ENCODE peak calls at places on chromosomes 11 and 22, in eight cellular contexts. R is body of pancreas, S is right lobe of liver, W is IMR-90, P is A549, Z is endothelial cell of umbilical vein, V is heart left ventricle, T is Peyer's patch. J is an unnamed sample.

GRCh38 chr11:17652556-17652955 is 66.8 kb upstream of the MYOD1 start:
- DNase-seq in V (no peak), T (no peak), Z (no peak), S (no peak), R (no peak), P (no peak), W (no peak), J (no peak)

GRCh38 chr11:110366234-110366633 is 63.5 kb upstream of the FDX1 start:
- DNase-seq in V (peak; percentile 62), S (peak; percentile 59), P (peak; percentile 46), W (peak; percentile 28), T (no peak), Z (peak; percentile 72), R (peak; percentile 67), J (peak; percentile 97)

GRCh38 chr22:34800265-34800664 is 265.7 kb upstream of the ISX start:
- DNase-seq in R (peak; percentile 49), V (peak; percentile 21), W (no peak), S (no peak), Z (no peak), T (no peak), P (no peak), J (no peak)

GRCh38 chr11:129862123-129862522 is 33.3 kb downstream of the NFRKB start:
- DNase-seq in W (no peak), R (no peak), Z (no peak), T (no peak), V (no peak), S (no peak), P (peak; percentile 31), J (peak; percentile 65)

GRCh38 chr22:48441553-48441850 is 1386.2 kb downstream of the BRD1 start:
- DNase-seq in V (no peak), Z (no peak), P (no peak), W (no peak), T (no peak), S (peak; percentile 36), R (no peak), J (no peak)

GRCh38 chr22:48760481-48761238 is 1067.0 kb downstream of the BRD1 start:
- DNase-seq in V (peak; percentile 4), W (no peak), R (no peak), P (no peak), Z (no peak), T (peak; percentile 19), S (peak; percentile 23), J (no peak)

GRCh38 chr11:14029971-14030531 is 67.5 kb downstream of the SPON1 start:
- DNase-seq in P (peak; percentile 9), T (peak; percentile 72), R (peak; percentile 71), W (peak; percentile 81), Z (no peak), S (peak; percentile 72), V (peak; percentile 72), J (peak; percentile 92)

GRCh38 chr22:50118557-50119168 is 28.9 kb downstream of the MOV10L1 start:
- DNase-seq in R (peak; percentile 18), P (peak; percentile 62), S (no peak), T (no peak), V (no peak), Z (peak; percentile 98), W (peak; percentile 100), J (no peak)

GRCh38 chr22:50604256-50604580 is 3.6 kb downstream of the MAPK8IP2 start:
- DNase-seq in Z (no peak), R (no peak), S (no peak), V (no peak), P (no peak), W (no peak), T (no peak), J (no peak)

GRCh38 chr11:1744879-1745700 is 5.3 kb downstream of the IFITM10 start:
- DNase-seq in V (no peak), P (no peak), T (peak; percentile 40), R (no peak), Z (no peak), S (peak; percentile 86), W (no peak), J (no peak)

GRCh38 chr11:46895821-46896220 is 22.5 kb downstream of the LRP4 start:
- DNase-seq in V (peak; percentile 75), R (peak; percentile 62), Z (no peak), S (peak; percentile 90), T (no peak), W (no peak), P (no peak), J (peak; percentile 88)

GRCh38 chr11:134486106-134486505 is 74.1 kb upstream of the B3GAT1 start:
- DNase-seq in T (no peak), S (no peak), R (no peak), Z (no peak), P (no peak), V (no peak), W (no peak), J (no peak)

GRCh38 chr11:23232652-23233051 is 372.4 kb upstream of the CCDC179 start:
- DNase-seq in P (no peak), R (no peak), W (no peak), T (no peak), Z (no peak), V (no peak), S (no peak), J (no peak)

GRCh38 chr11:11598243-11598642 is 23.6 kb downstream of the GALNT18 start:
- DNase-seq in S (no peak), V (no peak), P (no peak), Z (no peak), W (no peak), T (no peak), R (no peak), J (no peak)

GRCh38 chr22:22698263-22698750 is 53.9 kb downstream of the GGTLC2 start:
- DNase-seq in W (no peak), S (peak; percentile 18), Z (no peak), V (no peak), T (peak; percentile 62), P (no peak), R (no peak), J (no peak)

DNA sequence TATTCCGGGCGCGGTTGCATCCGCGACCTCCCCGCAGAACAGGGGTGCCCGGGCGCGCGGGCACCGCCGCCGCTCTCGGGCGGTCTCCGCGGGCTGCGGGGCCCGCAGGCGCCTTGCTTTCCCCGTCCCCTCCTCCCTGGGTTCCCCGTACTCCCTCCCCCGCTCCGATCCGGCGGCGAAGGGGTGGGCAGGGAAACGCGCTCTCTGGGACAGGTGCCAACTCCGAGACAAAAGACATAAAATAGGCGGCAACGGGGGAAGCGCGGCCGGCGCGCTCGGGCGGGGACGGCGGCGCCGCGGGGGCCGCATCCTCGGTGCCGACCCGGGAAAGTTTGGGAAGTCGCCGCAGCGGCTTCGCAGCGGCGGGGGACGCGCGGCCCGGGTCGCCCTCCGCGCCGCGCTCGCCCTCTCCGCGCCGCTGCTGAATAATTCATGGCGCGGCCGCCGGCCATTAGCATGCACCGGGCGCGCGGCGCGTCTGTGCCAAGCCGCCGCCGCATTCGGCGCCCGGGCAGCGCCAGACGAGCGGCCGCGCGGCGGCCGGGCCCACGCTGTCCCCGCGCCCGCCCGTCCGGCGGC is 78.8 kb upstream of the PPARA start:
- DNase-seq in S (peak; percentile 93), R (peak; percentile 94), V (peak; percentile 95), T (peak; percentile 87), Z (peak; percentile 92), W (peak; percentile 90), P (peak; percentile 92), J (peak; percentile 88)
- TF ChIP-seq POLR2A in S (peak; percentile 15), R (peak; percentile 69), V (peak; percentile 73), T (peak; percentile 33), Z (peak; percentile 91), W (no peak), P (peak; percentile 87), J (peak; percentile 77)

DNA sequence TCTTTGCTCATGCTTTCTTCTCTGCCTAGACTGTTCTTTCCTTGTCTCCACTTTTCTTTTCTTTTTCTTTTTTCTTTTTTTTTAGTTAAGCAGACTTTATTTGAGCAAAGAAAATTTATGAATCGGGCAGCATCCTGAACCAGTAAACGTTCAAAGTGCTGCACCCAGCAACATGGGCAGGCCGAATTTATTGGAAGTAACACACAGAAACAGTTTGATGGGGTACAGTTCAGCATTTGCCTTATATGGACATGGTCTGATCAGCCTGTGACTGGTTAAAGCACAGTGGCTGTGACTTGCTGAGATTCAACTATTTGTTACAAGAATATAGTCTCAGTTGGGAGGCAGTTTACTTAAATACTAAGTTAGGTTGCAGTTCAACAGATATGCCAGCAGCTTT is 16.0 kb downstream of the CD3E start:
- DNase-seq in T (no peak), P (no peak), W (no peak), Z (no peak), S (no peak), V (no peak), R (no peak), J (no peak)
- H3K4me1 ChIP-seq in T (peaks cover 23% of the 10 kb centered on the region), P (peaks cover 1% of the 10 kb centered on the region), W (no peaks in the 10 kb centered on the region), Z (no peaks in the 10 kb centered on the region), S (peaks cover 14% of the 10 kb centered on the region), V (peaks cover 18% of the 10 kb centered on the region), R (peaks cover 23% of the 10 kb centered on the region), J (no peaks in the 10 kb centered on the region)

GRCh38 chr11:64778223-64778472 is 194 bp downstream of the SF1 start:
- DNase-seq in V (no peak), Z (no peak), R (no peak), S (no peak), P (no peak), W (no peak), T (no peak), J (no peak)

GRCh38 chr11:64776875-64777274 is 1.5 kb downstream of the SF1 start:
- DNase-seq in S (no peak), V (no peak), T (no peak), P (no peak), Z (no peak), W (no peak), R (no peak), J (no peak)

GRCh38 chr11:64778473-64779298 is at the start of gene SF1:
- DNase-seq in V (peak; percentile 99), T (peak; percentile 100), P (peak; percentile 100), W (peak; percentile 100), R (peak; percentile 100), Z (peak; percentile 100), S (peak; percentile 99), J (peak; percentile 100)

GRCh38 chr11:64776425-64776824 is 1.9 kb downstream of the SF1 start:
- DNase-seq in R (no peak), S (no peak), P (no peak), W (no peak), Z (no peak), V (no peak), T (no peak), J (no peak)

DNA sequence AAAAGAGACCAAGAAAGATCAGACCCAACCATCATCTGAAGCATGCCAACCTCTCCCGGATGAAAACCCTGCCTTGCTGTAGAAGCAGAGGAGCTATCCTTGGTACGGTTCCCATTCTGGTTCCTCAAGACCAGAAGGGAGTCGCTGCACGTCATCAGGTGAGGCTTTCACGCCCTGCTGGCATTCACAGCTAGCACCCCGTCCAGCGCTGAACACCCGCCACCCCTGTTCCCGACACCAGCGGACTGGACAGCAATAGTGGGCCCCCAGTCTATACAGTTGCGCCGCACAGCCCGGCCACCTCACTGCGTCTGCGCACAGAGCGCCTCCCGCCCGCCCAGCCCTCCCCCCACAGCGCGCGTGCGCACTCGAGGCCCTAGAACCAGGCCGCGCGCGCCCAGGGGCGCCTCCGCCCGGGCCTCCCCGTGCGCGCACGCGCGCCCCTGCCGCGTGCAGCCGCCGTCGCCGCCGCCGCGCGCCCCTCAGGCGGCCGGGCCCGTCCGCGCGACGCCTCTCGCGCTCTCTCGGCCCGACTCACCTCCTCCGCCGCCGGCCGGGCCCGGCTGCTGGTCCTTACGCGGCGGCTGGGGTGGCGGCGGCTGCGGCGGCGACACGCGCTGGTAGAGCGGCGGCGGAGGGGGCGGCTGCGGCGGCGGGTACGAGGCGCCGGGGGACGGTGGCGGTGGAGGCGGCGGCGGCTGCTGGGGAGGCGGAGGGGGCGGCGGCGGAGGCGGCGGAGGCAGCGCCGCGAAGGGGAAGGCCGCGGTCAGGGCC is 706 bp downstream of the SF1 start:
- DNase-seq in W (peak; percentile 75), T (peak; percentile 92), V (peak; percentile 87), R (peak; percentile 84), S (peak; percentile 86), P (peak; percentile 81), Z (peak; percentile 85), J (peak; percentile 80)
- TF ChIP-seq POLR2A in W (peak; percentile 47), T (peak; percentile 18), V (no peak), R (peak; percentile 40), S (no peak), P (peak; percentile 24), Z (peak; percentile 58), J (peak; percentile 12)

GRCh38 chr22:37609240-37610152 is 862 bp downstream of the GGA1 start:
- DNase-seq in V (peak; percentile 40), P (no peak), W (no peak), S (no peak), T (no peak), R (no peak), Z (no peak), J (no peak)
- H3K4me1 ChIP-seq in V (peaks cover 39% of the 10 kb centered on the region), P (peaks cover 9% of the 10 kb centered on the region), W (peaks cover 16% of the 10 kb centered on the region), S (peaks cover 4% of the 10 kb centered on the region), T (peaks cover 14% of the 10 kb centered on the region), R (peaks cover 41% of the 10 kb centered on the region), Z (peaks cover 19% of the 10 kb centered on the region), J (peaks cover 31% of the 10 kb centered on the region)

J was measured in thyroid gland.